ENCODE peak calls at places on chromosomes 7 and 10, in nine cellular contexts. One of them, this sample, is unnamed.

GRCh38 chr7:39733881-39734571 is 110.7 kb downstream of the RALA start:
- DNase-seq in omental fat pad: no peak
- DNase-seq in HFFc6: peak
- DNase-seq in astrocyte of the spinal cord: peak
- DNase-seq in substantia nigra: no peak
- DNase-seq in Right ventricle myocardium superior: no peak
- DNase-seq in D341Med: no peak
- DNase-seq in lower leg skin: no peak
- DNase-seq in Calu3: peak
- DNase-seq in this sample: peak

GRCh38 chr10:124245191-124245590 is 151.8 kb upstream of the CHST15 start:
- DNase-seq in omental fat pad: no peak
- DNase-seq in HFFc6: no peak
- DNase-seq in astrocyte of the spinal cord: no peak
- DNase-seq in substantia nigra: no peak
- DNase-seq in Right ventricle myocardium superior: no peak
- DNase-seq in D341Med: no peak
- DNase-seq in lower leg skin: no peak
- DNase-seq in Calu3: no peak
- DNase-seq in this sample: no peak

GRCh38 chr7:37048674-37049073 is 324.4 kb upstream of the AOAH start:
- DNase-seq in omental fat pad: no peak
- DNase-seq in HFFc6: no peak
- DNase-seq in astrocyte of the spinal cord: no peak
- DNase-seq in substantia nigra: no peak
- DNase-seq in Right ventricle myocardium superior: no peak
- DNase-seq in D341Med: no peak
- DNase-seq in lower leg skin: no peak
- DNase-seq in Calu3: no peak
- DNase-seq in this sample: no peak

GRCh38 chr7:139457153-139457946 is 26.1 kb downstream of the KLRG2 start:
- DNase-seq in omental fat pad: no peak
- DNase-seq in HFFc6: no peak
- DNase-seq in astrocyte of the spinal cord: no peak
- DNase-seq in substantia nigra: no peak
- DNase-seq in Right ventricle myocardium superior: no peak
- DNase-seq in D341Med: no peak
- DNase-seq in lower leg skin: no peak
- DNase-seq in Calu3: peak
- DNase-seq in this sample: no peak

GRCh38 chr10:10911471-10911921 is 106.2 kb upstream of the CELF2 start:
- DNase-seq in omental fat pad: peak
- DNase-seq in HFFc6: peak
- DNase-seq in astrocyte of the spinal cord: peak
- DNase-seq in substantia nigra: no peak
- DNase-seq in Right ventricle myocardium superior: peak
- DNase-seq in D341Med: no peak
- DNase-seq in lower leg skin: peak
- DNase-seq in Calu3: peak
- DNase-seq in this sample: peak

GRCh38 chr7:55571534-55572377 is 546 bp downstream of the VOPP1 start:
- DNase-seq in omental fat pad: no peak
- DNase-seq in HFFc6: peak
- DNase-seq in astrocyte of the spinal cord: peak
- DNase-seq in substantia nigra: peak
- DNase-seq in Right ventricle myocardium superior: peak
- DNase-seq in D341Med: peak
- DNase-seq in lower leg skin: peak
- DNase-seq in Calu3: peak
- DNase-seq in this sample: no peak

GRCh38 chr10:102538811-102539210 is 35.0 kb downstream of the SUFU start:
- DNase-seq in omental fat pad: no peak
- DNase-seq in HFFc6: no peak
- DNase-seq in astrocyte of the spinal cord: no peak
- DNase-seq in substantia nigra: no peak
- DNase-seq in Right ventricle myocardium superior: no peak
- DNase-seq in D341Med: no peak
- DNase-seq in lower leg skin: no peak
- DNase-seq in Calu3: no peak
- DNase-seq in this sample: no peak

GRCh38 chr10:14971867-14972448 is 12.8 kb downstream of the MEIG1 start:
- DNase-seq in omental fat pad: no peak
- DNase-seq in HFFc6: no peak
- DNase-seq in astrocyte of the spinal cord: peak
- DNase-seq in substantia nigra: no peak
- DNase-seq in Right ventricle myocardium superior: peak
- DNase-seq in D341Med: no peak
- DNase-seq in lower leg skin: no peak
- DNase-seq in Calu3: peak
- DNase-seq in this sample: no peak

GRCh38 chr10:126905776-126906703 is 812 bp downstream of the DOCK1 start:
- DNase-seq in omental fat pad: no peak
- DNase-seq in HFFc6: no peak
- DNase-seq in astrocyte of the spinal cord: peak
- DNase-seq in substantia nigra: no peak
- DNase-seq in Right ventricle myocardium superior: no peak
- DNase-seq in D341Med: peak
- DNase-seq in lower leg skin: no peak
- DNase-seq in Calu3: peak
- DNase-seq in this sample: no peak

GRCh38 chr7:30815016-30815854 is 44.0 kb downstream of the MINDY4 start:
- DNase-seq in omental fat pad: no peak
- DNase-seq in HFFc6: no peak
- DNase-seq in astrocyte of the spinal cord: no peak
- DNase-seq in substantia nigra: no peak
- DNase-seq in Right ventricle myocardium superior: peak
- DNase-seq in D341Med: peak
- DNase-seq in lower leg skin: peak
- DNase-seq in Calu3: no peak
- DNase-seq in this sample: no peak

This sample was measured in GM04503.